ENCODE peak calls at places on chromosome 1, in six cellular contexts. H, F, P, Z, I and U are unnamed samples.

GRCh38 chr1:81158592-81158991 is 642.1 kb upstream of the ADGRL2 start:
- DNase-seq in H (no peak), F (no peak), P (no peak), Z (peak), I (peak), U (no peak)

GRCh38 chr1:151458936-151459330 is 361 bp downstream of the POGZ start:
- DNase-seq in H (peak), F (no peak), P (no peak), Z (no peak), I (no peak), U (no peak)

GRCh38 chr1:85059563-85059962 is 11.3 kb upstream of the MCOLN3 start:
- DNase-seq in H (no peak), F (no peak), P (no peak), Z (no peak), I (no peak), U (no peak)

GRCh38 chr1:117166076-117166475 is 44.5 kb upstream of the TRIM45 start:
- DNase-seq in H (no peak), F (peak), P (no peak), Z (peak), I (peak), U (no peak)

GRCh38 chr1:176694713-176695112 is 231.7 kb downstream of the PAPPA2 start:
- DNase-seq in H (no peak), F (no peak), P (no peak), Z (no peak), I (no peak), U (no peak)

GRCh38 chr1:183871142-183871541 is 66.2 kb downstream of the RGL1 start:
- DNase-seq in H (no peak), F (no peak), P (no peak), Z (no peak), I (no peak), U (no peak)

GRCh38 chr1:11320153-11320936 is 47.3 kb downstream of the UBIAD1 start:
- DNase-seq in H (peak), F (no peak), P (no peak), Z (no peak), I (no peak), U (no peak)

GRCh38 chr1:236280438-236281285 is 1.1 kb downstream of the ERO1B start:
- DNase-seq in H (no peak), F (no peak), P (no peak), Z (no peak), I (no peak), U (no peak)

GRCh38 chr1:73333847-73334503 is 864.0 kb downstream of the LRRIQ3 start:
- DNase-seq in H (no peak), F (no peak), P (no peak), Z (no peak), I (no peak), U (no peak)

GRCh38 chr1:114112775-114113174 is 40.9 kb downstream of the SYT6 start:
- DNase-seq in H (no peak), F (no peak), P (no peak), Z (no peak), I (no peak), U (no peak)

GRCh38 chr1:115430717-115431116 is 92.7 kb upstream of the NGF start:
- DNase-seq in H (no peak), F (peak), P (no peak), Z (peak), I (peak), U (peak)